ENCODE peak calls at places on chromosome 3, in five cellular contexts. K is fibroblast of lung, F is SK-N-SH, I is IMR-90, T is neuronal stem cell. N is an unnamed sample.

GRCh38 chr3:150371741-150372254 is 36.3 kb upstream of the TSC22D2 start:
- DNase-seq in K (peak; percentile 98), F (no peak), I (peak; percentile 99), T (peak; percentile 12), N (no peak)

GRCh38 chr3:154718058-154718457 is 288.1 kb upstream of the GPR149 start:
- DNase-seq in K (no peak), F (no peak), I (no peak), T (no peak), N (no peak)

GRCh38 chr3:23809840-23810341 is 4.1 kb downstream of the UBE2E1 start:
- DNase-seq in K (no peak), F (peak; percentile 49), I (no peak), T (no peak), N (peak; percentile 70)

GRCh38 chr3:150775001-150775599 is 12.1 kb upstream of the SIAH2 start:
- DNase-seq in K (peak; percentile 25), F (no peak), I (peak; percentile 89), T (no peak), N (no peak)

GRCh38 chr3:51718547-51719412 is 11.9 kb downstream of the GRM2 start:
- DNase-seq in K (peak; percentile 19), F (peak; percentile 89), I (peak; percentile 20), T (peak; percentile 63), N (peak; percentile 78)

GRCh38 chr3:102449341-102449740 is 14.5 kb downstream of the ZPLD1 start:
- DNase-seq in K (no peak), F (no peak), I (peak; percentile 12), T (no peak), N (no peak)

GRCh38 chr3:184801241-184801640 is 10.7 kb upstream of the VPS8 start:
- DNase-seq in K (no peak), F (no peak), I (no peak), T (no peak), N (no peak)

GRCh38 chr3:186519021-186519658 is 25.0 kb downstream of the CRYGS start:
- DNase-seq in K (no peak), F (no peak), I (no peak), T (no peak), N (peak; percentile 61)

GRCh38 chr3:59655616-59656015 is 605.8 kb upstream of the CFAP20DC start:
- DNase-seq in K (no peak), F (no peak), I (no peak), T (no peak), N (no peak)

GRCh38 chr3:66144792-66145733 is 75.7 kb upstream of the SLC25A26 start:
- DNase-seq in K (peak; percentile 41), F (no peak), I (peak; percentile 61), T (no peak), N (no peak)

GRCh38 chr3:38049358-38050126 is 10.5 kb downstream of the DLEC1 start:
- DNase-seq in K (no peak), F (no peak), I (no peak), T (no peak), N (no peak)

GRCh38 chr3:159775372-159775961 is 213.2 kb upstream of the IL12A start:
- DNase-seq in K (peak; percentile 89), F (peak; percentile 32), I (peak; percentile 83), T (peak; percentile 27), N (no peak)

GRCh38 chr3:123678108-123678511 is 93.3 kb upstream of the HACD2 start:
- DNase-seq in K (peak; percentile 88), F (no peak), I (peak; percentile 97), T (no peak), N (no peak)

DNA sequence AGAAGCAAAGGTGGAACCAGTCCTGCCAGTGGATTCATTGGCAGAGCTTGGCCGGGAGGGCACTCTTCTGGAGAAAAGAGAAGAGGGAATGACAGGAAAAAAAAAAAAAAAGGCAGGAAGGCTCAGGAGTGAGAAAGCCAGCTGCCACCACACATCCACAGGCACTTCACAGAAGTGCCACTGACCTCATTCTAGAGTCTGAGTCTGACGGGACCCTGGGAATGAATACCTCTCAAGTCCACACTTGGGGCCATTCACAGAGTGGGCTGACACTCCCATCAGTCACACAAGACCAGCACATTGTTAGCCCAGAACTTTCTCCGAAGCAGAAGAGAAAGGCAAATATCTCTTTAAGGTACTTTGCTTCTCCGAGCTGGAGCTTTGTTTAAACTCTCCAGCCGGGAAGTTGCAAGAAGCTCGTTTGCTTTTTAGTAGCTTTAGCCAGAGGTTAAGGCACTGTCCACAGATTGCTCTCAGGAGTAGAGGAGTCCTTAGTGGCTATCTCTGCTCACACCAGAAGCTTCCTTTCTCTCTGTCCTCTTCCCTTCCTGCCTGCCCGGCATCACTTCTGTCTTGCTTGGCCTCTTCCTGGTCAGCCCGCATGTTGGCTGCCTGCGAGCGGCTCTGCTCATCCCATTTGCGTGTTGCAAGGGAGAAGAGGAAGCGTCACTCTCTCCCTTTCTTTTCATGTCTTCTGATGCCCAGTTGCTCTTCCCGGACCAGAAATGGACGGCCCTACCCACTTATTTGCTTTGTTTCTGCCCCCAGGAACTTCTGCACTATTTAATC is 53.8 kb downstream of the CMTM6 start:
- DNase-seq in K (no peak), F (no peak), I (no peak), T (no peak), N (no peak)
- H3K4me3 ChIP-seq in K (no peak overlapping the region), F (no peak overlapping the region), I (no peak overlapping the region), T (no peak overlapping the region), N (no peak overlapping the region)

DNA sequence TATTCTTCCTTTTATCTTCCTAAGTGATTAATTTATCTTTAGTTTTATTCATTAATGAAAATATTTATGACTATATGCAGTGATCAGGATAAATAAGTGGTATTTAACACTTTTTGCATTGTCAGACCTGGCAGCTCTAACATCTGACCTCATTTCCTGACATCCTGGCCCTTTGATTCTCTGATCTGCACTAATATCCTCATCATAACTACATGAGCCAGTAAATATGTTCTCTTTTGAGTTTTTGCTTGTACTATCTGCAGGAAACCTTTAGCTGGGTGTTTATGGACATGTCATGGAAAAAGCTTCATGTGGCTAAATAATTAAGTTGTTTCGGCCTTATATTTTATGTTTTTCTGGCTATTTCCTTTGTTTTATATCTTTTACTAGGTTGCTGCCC is 10.5 kb downstream of the NKTR start:
- DNase-seq in K (no peak), F (no peak), I (no peak), T (no peak), N (no peak)
- H3K4me1 ChIP-seq in K (no peaks in the 10 kb centered on the region), F (peaks cover 7% of the 10 kb centered on the region), I (peaks cover 4% of the 10 kb centered on the region), T (no peaks in the 10 kb centered on the region), N (peaks cover 81% of the 10 kb centered on the region)

DNA sequence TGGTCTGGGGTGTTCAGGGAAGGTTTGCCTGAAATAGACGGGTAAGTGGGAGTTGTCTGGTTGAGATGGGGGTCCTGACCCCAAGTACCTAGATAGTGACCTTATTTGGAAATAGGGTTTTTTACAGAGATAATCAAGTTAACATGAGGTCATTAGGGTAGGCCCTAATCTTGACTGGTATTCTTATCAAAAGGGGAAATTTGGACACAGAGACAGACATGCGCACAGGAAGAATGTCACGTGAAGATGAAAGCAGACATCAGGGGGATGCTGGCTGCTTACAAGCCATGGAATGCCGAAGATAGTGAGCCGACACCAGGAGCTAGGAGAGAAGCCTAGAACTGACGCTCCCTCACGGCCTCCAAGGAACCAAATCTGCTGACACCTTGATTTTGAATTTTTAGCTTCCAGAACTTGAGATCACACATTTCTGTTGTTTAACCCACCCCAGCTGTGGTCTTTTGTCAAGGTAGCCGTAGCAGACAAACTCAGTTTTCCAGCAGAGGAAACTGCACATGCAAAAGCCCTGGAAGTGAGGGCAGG is 17.1 kb downstream of the BHLHE40 start:
- DNase-seq in K (no peak), F (no peak), I (no peak), T (no peak), N (no peak)
- H3K9ac ChIP-seq in K (no peak overlapping the region), F (peak overlapping the region; percentile 83), I (no peak overlapping the region), T (no peak overlapping the region), N (no peak overlapping the region)

GRCh38 chr3:53196575-53197407 is 35.8 kb downstream of the PRKCD start:
- DNase-seq in K (peak; percentile 56), F (peak; percentile 20), I (peak; percentile 62), T (no peak), N (peak; percentile 96)
- H3K4me3 ChIP-seq in K (no peak overlapping the region), F (no peak overlapping the region), I (no peak overlapping the region), T (no peak overlapping the region), N (peak overlapping the region; percentile 31)

GRCh38 chr3:189944285-189945145 is 176.2 kb downstream of the P3H2 start:
- DNase-seq in K (no peak), F (no peak), I (no peak), T (no peak), N (no peak)
- H3K4me1 ChIP-seq in K (no peaks in the 10 kb centered on the region), F (no peaks in the 10 kb centered on the region), I (no peaks in the 10 kb centered on the region), T (peaks cover 3% of the 10 kb centered on the region), N (no peaks in the 10 kb centered on the region)

GRCh38 chr3:31841515-31841914 is 139.5 kb downstream of the OSBPL10 start:
- DNase-seq in K (no peak), F (no peak), I (no peak), T (no peak), N (no peak)
- H3K9ac ChIP-seq in K (no peak overlapping the region), F (no peak overlapping the region), I (no peak overlapping the region), T (no peak overlapping the region), N (no peak overlapping the region)

DNA sequence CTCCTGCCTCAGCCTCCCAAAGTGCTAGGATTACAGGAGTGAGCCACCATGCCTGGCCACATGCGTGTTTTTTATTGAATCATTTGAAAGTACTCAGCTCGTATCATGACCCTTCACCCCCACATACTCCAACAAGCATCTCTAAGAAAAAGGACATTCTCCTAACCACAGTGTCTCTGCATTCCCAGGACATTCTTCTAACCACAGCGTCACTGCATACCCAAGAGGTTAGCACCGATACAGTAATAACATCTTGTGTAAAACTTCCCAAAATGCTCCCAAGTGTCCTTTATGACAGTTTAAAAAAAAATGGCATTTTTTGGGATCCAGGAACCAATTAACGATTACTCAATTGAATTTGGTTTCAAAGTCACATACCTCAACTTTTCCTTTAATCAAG is 39.6 kb downstream of the FLNB start:
- DNase-seq in K (peak; percentile 75), F (no peak), I (peak; percentile 92), T (no peak), N (no peak)
- H3K4me3 ChIP-seq in K (no peak overlapping the region), F (no peak overlapping the region), I (no peak overlapping the region), T (no peak overlapping the region), N (no peak overlapping the region)